ENCODE peak calls at places on chromosomes 13 and 19, in four cellular contexts. One of them, this sample, is unnamed.

GRCh38 chr19:33175886-33176669 is 18.1 kb upstream of the LRP3 start:
- DNase-seq in stimulated activated CD4-positive, alpha-beta T cell treated with anti-CD3 and anti-CD28 coated beads, Interleukin-4, amount 100 ng/mL, for 48 hours: no peak
- DNase-seq in stimulated activated CD8-positive, alpha-beta memory T cell treated with anti-CD3 and anti-CD28 coated beads, Interleukin-7, amount 100 ng/mL, for 1 hour: no peak
- DNase-seq in mesendoderm: peak
- DNase-seq in this sample: no peak

GRCh38 chr19:42683917-42684513 is 56.3 kb downstream of the PSG3 start:
- DNase-seq in mesendoderm: peak
- DNase-seq in stimulated activated CD8-positive, alpha-beta memory T cell treated with anti-CD3 and anti-CD28 coated beads, Interleukin-7, amount 100 ng/mL, for 1 hour: no peak
- DNase-seq in stimulated activated CD4-positive, alpha-beta T cell treated with anti-CD3 and anti-CD28 coated beads, Interleukin-4, amount 100 ng/mL, for 48 hours: peak
- DNase-seq in this sample: no peak

GRCh38 chr13:35838356-35838755 is 292.8 kb downstream of the DCLK1 start:
- DNase-seq in stimulated activated CD4-positive, alpha-beta T cell treated with anti-CD3 and anti-CD28 coated beads, Interleukin-4, amount 100 ng/mL, for 48 hours: no peak
- DNase-seq in mesendoderm: no peak
- DNase-seq in stimulated activated CD8-positive, alpha-beta memory T cell treated with anti-CD3 and anti-CD28 coated beads, Interleukin-7, amount 100 ng/mL, for 1 hour: no peak
- DNase-seq in this sample: no peak

GRCh38 chr19:42175952-42176648 is 41.4 kb downstream of the DEDD2 start:
- DNase-seq in stimulated activated CD4-positive, alpha-beta T cell treated with anti-CD3 and anti-CD28 coated beads, Interleukin-4, amount 100 ng/mL, for 48 hours: no peak
- DNase-seq in stimulated activated CD8-positive, alpha-beta memory T cell treated with anti-CD3 and anti-CD28 coated beads, Interleukin-7, amount 100 ng/mL, for 1 hour: no peak
- DNase-seq in mesendoderm: peak
- DNase-seq in this sample: no peak

GRCh38 chr13:85864963-85865530 is 65.8 kb upstream of the SLITRK6 start:
- DNase-seq in mesendoderm: peak
- DNase-seq in stimulated activated CD8-positive, alpha-beta memory T cell treated with anti-CD3 and anti-CD28 coated beads, Interleukin-7, amount 100 ng/mL, for 1 hour: no peak
- DNase-seq in stimulated activated CD4-positive, alpha-beta T cell treated with anti-CD3 and anti-CD28 coated beads, Interleukin-4, amount 100 ng/mL, for 48 hours: no peak
- DNase-seq in this sample: no peak

GRCh38 chr19:12015753-12016116 is 19.7 kb downstream of the ZNF433 start:
- DNase-seq in mesendoderm: peak
- DNase-seq in stimulated activated CD4-positive, alpha-beta T cell treated with anti-CD3 and anti-CD28 coated beads, Interleukin-4, amount 100 ng/mL, for 48 hours: no peak
- DNase-seq in stimulated activated CD8-positive, alpha-beta memory T cell treated with anti-CD3 and anti-CD28 coated beads, Interleukin-7, amount 100 ng/mL, for 1 hour: no peak
- DNase-seq in this sample: no peak

GRCh38 chr19:30340724-30341595 is 31.2 kb upstream of the ZNF536 start:
- DNase-seq in mesendoderm: no peak
- DNase-seq in stimulated activated CD4-positive, alpha-beta T cell treated with anti-CD3 and anti-CD28 coated beads, Interleukin-4, amount 100 ng/mL, for 48 hours: no peak
- DNase-seq in stimulated activated CD8-positive, alpha-beta memory T cell treated with anti-CD3 and anti-CD28 coated beads, Interleukin-7, amount 100 ng/mL, for 1 hour: no peak
- DNase-seq in this sample: no peak

GRCh38 chr13:90806905-90807304 is 540.6 kb upstream of the MIR17HG start:
- DNase-seq in stimulated activated CD8-positive, alpha-beta memory T cell treated with anti-CD3 and anti-CD28 coated beads, Interleukin-7, amount 100 ng/mL, for 1 hour: no peak
- DNase-seq in mesendoderm: no peak
- DNase-seq in stimulated activated CD4-positive, alpha-beta T cell treated with anti-CD3 and anti-CD28 coated beads, Interleukin-4, amount 100 ng/mL, for 48 hours: no peak
- DNase-seq in this sample: no peak

GRCh38 chr13:23963184-23963931 is 66.1 kb upstream of the C1QTNF9B start:
- DNase-seq in stimulated activated CD8-positive, alpha-beta memory T cell treated with anti-CD3 and anti-CD28 coated beads, Interleukin-7, amount 100 ng/mL, for 1 hour: no peak
- DNase-seq in stimulated activated CD4-positive, alpha-beta T cell treated with anti-CD3 and anti-CD28 coated beads, Interleukin-4, amount 100 ng/mL, for 48 hours: no peak
- DNase-seq in mesendoderm: no peak
- DNase-seq in this sample: no peak

GRCh38 chr13:76398426-76398825 is 487.8 kb downstream of the KCTD12 start:
- DNase-seq in stimulated activated CD4-positive, alpha-beta T cell treated with anti-CD3 and anti-CD28 coated beads, Interleukin-4, amount 100 ng/mL, for 48 hours: no peak
- DNase-seq in stimulated activated CD8-positive, alpha-beta memory T cell treated with anti-CD3 and anti-CD28 coated beads, Interleukin-7, amount 100 ng/mL, for 1 hour: no peak
- DNase-seq in mesendoderm: no peak
- DNase-seq in this sample: no peak

GRCh38 chr19:5172859-5173577 is 167.6 kb downstream of the PTPRS start:
- DNase-seq in stimulated activated CD8-positive, alpha-beta memory T cell treated with anti-CD3 and anti-CD28 coated beads, Interleukin-7, amount 100 ng/mL, for 1 hour: no peak
- DNase-seq in mesendoderm: peak
- DNase-seq in stimulated activated CD4-positive, alpha-beta T cell treated with anti-CD3 and anti-CD28 coated beads, Interleukin-4, amount 100 ng/mL, for 48 hours: no peak
- DNase-seq in this sample: no peak